ENCODE peak calls at places on chromosomes 4 and X, in ten cellular contexts. One of them, this sample, is unnamed.

GRCh38 chrX:38435130-38435529 is 82.7 kb downstream of the OTC start:
- DNase-seq in type B pancreatic cell: no peak
- DNase-seq in IMR-90: no peak
- DNase-seq in body of pancreas: peak
- DNase-seq in WTC11: no peak
- DNase-seq in dorsolateral prefrontal cortex: no peak
- DNase-seq in cardiac fibroblast: no peak
- DNase-seq in osteocyte: no peak
- DNase-seq in adrenal gland: peak
- DNase-seq in CD8-positive, alpha-beta T cell: no peak
- DNase-seq in this sample: no peak

GRCh38 chr4:58061967-58062366 is 951.8 kb upstream of the IGFBP7 start:
- DNase-seq in type B pancreatic cell: no peak
- DNase-seq in IMR-90: no peak
- DNase-seq in body of pancreas: no peak
- DNase-seq in WTC11: no peak
- DNase-seq in dorsolateral prefrontal cortex: no peak
- DNase-seq in cardiac fibroblast: no peak
- DNase-seq in osteocyte: no peak
- DNase-seq in adrenal gland: no peak
- DNase-seq in CD8-positive, alpha-beta T cell: no peak
- DNase-seq in this sample: peak

GRCh38 chr4:13597141-13597540 is 30.4 kb downstream of the BOD1L1 start:
- DNase-seq in type B pancreatic cell: no peak
- DNase-seq in IMR-90: no peak
- DNase-seq in body of pancreas: no peak
- DNase-seq in WTC11: no peak
- DNase-seq in dorsolateral prefrontal cortex: no peak
- DNase-seq in cardiac fibroblast: no peak
- DNase-seq in osteocyte: no peak
- DNase-seq in adrenal gland: no peak
- DNase-seq in CD8-positive, alpha-beta T cell: no peak
- DNase-seq in this sample: no peak

GRCh38 chr4:154082760-154083530 is 294.1 kb upstream of the SFRP2 start:
- DNase-seq in type B pancreatic cell: no peak
- DNase-seq in IMR-90: no peak
- DNase-seq in body of pancreas: no peak
- DNase-seq in WTC11: peak
- DNase-seq in dorsolateral prefrontal cortex: no peak
- DNase-seq in cardiac fibroblast: peak
- DNase-seq in osteocyte: no peak
- DNase-seq in adrenal gland: no peak
- DNase-seq in CD8-positive, alpha-beta T cell: no peak
- DNase-seq in this sample: peak

GRCh38 chrX:13102636-13103035 is 58.2 kb upstream of the FAM9C start:
- DNase-seq in type B pancreatic cell: no peak
- DNase-seq in IMR-90: peak
- DNase-seq in body of pancreas: no peak
- DNase-seq in WTC11: no peak
- DNase-seq in dorsolateral prefrontal cortex: no peak
- DNase-seq in cardiac fibroblast: no peak
- DNase-seq in osteocyte: no peak
- DNase-seq in adrenal gland: no peak
- DNase-seq in CD8-positive, alpha-beta T cell: no peak
- DNase-seq in this sample: no peak

GRCh38 chr4:87579478-87579877 is 28.9 kb upstream of the DSPP start:
- DNase-seq in type B pancreatic cell: no peak
- DNase-seq in IMR-90: no peak
- DNase-seq in body of pancreas: no peak
- DNase-seq in WTC11: no peak
- DNase-seq in dorsolateral prefrontal cortex: no peak
- DNase-seq in cardiac fibroblast: no peak
- DNase-seq in osteocyte: no peak
- DNase-seq in adrenal gland: no peak
- DNase-seq in CD8-positive, alpha-beta T cell: no peak
- DNase-seq in this sample: no peak

GRCh38 chr4:104393649-104394048 is 101.0 kb downstream of the CXXC4 start:
- DNase-seq in type B pancreatic cell: no peak
- DNase-seq in IMR-90: no peak
- DNase-seq in body of pancreas: no peak
- DNase-seq in WTC11: no peak
- DNase-seq in dorsolateral prefrontal cortex: no peak
- DNase-seq in cardiac fibroblast: no peak
- DNase-seq in osteocyte: no peak
- DNase-seq in adrenal gland: no peak
- DNase-seq in CD8-positive, alpha-beta T cell: no peak
- DNase-seq in this sample: peak

GRCh38 chr4:4781936-4782754 is 77.3 kb upstream of the MSX1 start:
- DNase-seq in type B pancreatic cell: no peak
- DNase-seq in IMR-90: peak
- DNase-seq in body of pancreas: no peak
- DNase-seq in WTC11: no peak
- DNase-seq in dorsolateral prefrontal cortex: no peak
- DNase-seq in cardiac fibroblast: no peak
- DNase-seq in osteocyte: no peak
- DNase-seq in adrenal gland: no peak
- DNase-seq in CD8-positive, alpha-beta T cell: no peak
- DNase-seq in this sample: no peak

GRCh38 chr4:184361443-184361842 is 112.9 kb downstream of the IRF2 start:
- DNase-seq in type B pancreatic cell: no peak
- DNase-seq in IMR-90: peak
- DNase-seq in body of pancreas: no peak
- DNase-seq in WTC11: no peak
- DNase-seq in dorsolateral prefrontal cortex: no peak
- DNase-seq in cardiac fibroblast: peak
- DNase-seq in osteocyte: no peak
- DNase-seq in adrenal gland: no peak
- DNase-seq in CD8-positive, alpha-beta T cell: no peak
- DNase-seq in this sample: no peak

GRCh38 chrX:77114501-77114900 is 332.7 kb upstream of the FGF16 start:
- DNase-seq in type B pancreatic cell: no peak
- DNase-seq in IMR-90: no peak
- DNase-seq in body of pancreas: no peak
- DNase-seq in WTC11: no peak
- DNase-seq in dorsolateral prefrontal cortex: no peak
- DNase-seq in cardiac fibroblast: no peak
- DNase-seq in osteocyte: no peak
- DNase-seq in adrenal gland: no peak
- DNase-seq in CD8-positive, alpha-beta T cell: no peak
- DNase-seq in this sample: no peak
- TF ChIP-seq CTCF in type B pancreatic cell: no peak
- TF ChIP-seq CTCF in IMR-90: no peak
- TF ChIP-seq CTCF in body of pancreas: no peak
- TF ChIP-seq CTCF in WTC11: no peak
- TF ChIP-seq CTCF in dorsolateral prefrontal cortex: no peak
- TF ChIP-seq CTCF in cardiac fibroblast: no peak
- TF ChIP-seq CTCF in osteocyte: no peak
- TF ChIP-seq CTCF in adrenal gland: no peak
- TF ChIP-seq CTCF in CD8-positive, alpha-beta T cell: no peak
- TF ChIP-seq CTCF in this sample: no peak

GRCh38 chr4:7237863-7238262 is 45.5 kb downstream of the SORCS2 start:
- DNase-seq in type B pancreatic cell: no peak
- DNase-seq in IMR-90: peak
- DNase-seq in body of pancreas: no peak
- DNase-seq in WTC11: no peak
- DNase-seq in dorsolateral prefrontal cortex: no peak
- DNase-seq in cardiac fibroblast: no peak
- DNase-seq in osteocyte: no peak
- DNase-seq in adrenal gland: no peak
- DNase-seq in CD8-positive, alpha-beta T cell: no peak
- DNase-seq in this sample: no peak

GRCh38 chr4:7239844-7240243 is 47.5 kb downstream of the SORCS2 start:
- DNase-seq in type B pancreatic cell: no peak
- DNase-seq in IMR-90: no peak
- DNase-seq in body of pancreas: no peak
- DNase-seq in WTC11: no peak
- DNase-seq in dorsolateral prefrontal cortex: no peak
- DNase-seq in cardiac fibroblast: no peak
- DNase-seq in osteocyte: no peak
- DNase-seq in adrenal gland: no peak
- DNase-seq in CD8-positive, alpha-beta T cell: no peak
- DNase-seq in this sample: no peak

GRCh38 chr4:7239101-7239820 is 46.9 kb downstream of the SORCS2 start:
- DNase-seq in type B pancreatic cell: no peak
- DNase-seq in IMR-90: no peak
- DNase-seq in body of pancreas: no peak
- DNase-seq in WTC11: no peak
- DNase-seq in dorsolateral prefrontal cortex: no peak
- DNase-seq in cardiac fibroblast: no peak
- DNase-seq in osteocyte: no peak
- DNase-seq in adrenal gland: no peak
- DNase-seq in CD8-positive, alpha-beta T cell: no peak
- DNase-seq in this sample: no peak

GRCh38 chr4:7236847-7237246 is 44.5 kb downstream of the SORCS2 start:
- DNase-seq in type B pancreatic cell: no peak
- DNase-seq in IMR-90: peak
- DNase-seq in body of pancreas: no peak
- DNase-seq in WTC11: no peak
- DNase-seq in dorsolateral prefrontal cortex: peak
- DNase-seq in cardiac fibroblast: no peak
- DNase-seq in osteocyte: no peak
- DNase-seq in adrenal gland: no peak
- DNase-seq in CD8-positive, alpha-beta T cell: no peak
- DNase-seq in this sample: no peak

DNA sequence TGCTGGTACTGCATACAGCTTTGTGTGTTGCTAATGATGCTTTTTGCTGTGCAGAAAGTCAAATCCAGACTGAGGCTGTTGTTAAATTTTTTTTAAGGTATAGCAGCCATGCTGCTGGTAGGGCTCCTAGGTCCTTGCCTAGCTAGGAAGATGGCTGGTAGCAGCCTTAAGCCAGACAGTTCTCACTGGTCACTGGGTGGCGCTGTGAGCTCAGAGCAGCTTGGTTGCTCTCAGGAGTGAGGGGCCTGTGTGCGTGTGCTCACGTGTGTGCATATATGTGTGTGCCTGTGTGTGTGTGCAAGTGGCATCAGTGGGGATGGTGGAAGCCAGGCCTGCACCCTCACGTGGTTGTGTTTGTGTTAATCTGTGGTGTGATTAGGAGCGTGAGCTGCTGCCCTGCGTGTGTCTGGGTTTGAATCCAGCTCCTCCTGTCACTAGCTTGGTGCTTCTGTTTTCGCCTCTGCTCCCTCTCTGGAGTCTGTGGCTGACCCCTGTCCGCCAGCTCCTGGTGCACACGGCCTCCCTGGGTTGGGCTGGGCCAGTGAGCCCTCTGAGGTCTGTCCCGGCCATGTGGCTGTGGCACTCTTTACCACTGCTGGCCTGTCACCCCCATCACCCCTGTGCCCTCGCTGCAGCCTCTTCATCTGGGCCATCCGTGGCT is 46.1 kb downstream of the SORCS2 start:
- DNase-seq in type B pancreatic cell: no peak
- DNase-seq in IMR-90: no peak
- DNase-seq in body of pancreas: no peak
- DNase-seq in WTC11: peak
- DNase-seq in dorsolateral prefrontal cortex: no peak
- DNase-seq in cardiac fibroblast: no peak
- DNase-seq in osteocyte: no peak
- DNase-seq in adrenal gland: no peak
- DNase-seq in CD8-positive, alpha-beta T cell: no peak
- DNase-seq in this sample: no peak
- TF ChIP-seq CTCF in type B pancreatic cell: peak
- TF ChIP-seq CTCF in IMR-90: peak
- TF ChIP-seq CTCF in body of pancreas: no peak
- TF ChIP-seq CTCF in WTC11: peak
- TF ChIP-seq CTCF in dorsolateral prefrontal cortex: no peak
- TF ChIP-seq CTCF in cardiac fibroblast: no peak
- TF ChIP-seq CTCF in osteocyte: peak
- TF ChIP-seq CTCF in adrenal gland: no peak
- TF ChIP-seq CTCF in CD8-positive, alpha-beta T cell: no peak
- TF ChIP-seq CTCF in this sample: no peak

GRCh38 chrX:109049903-109050302 is 313.5 kb upstream of the IRS4 start:
- DNase-seq in type B pancreatic cell: no peak
- DNase-seq in IMR-90: no peak
- DNase-seq in body of pancreas: no peak
- DNase-seq in WTC11: peak
- DNase-seq in dorsolateral prefrontal cortex: no peak
- DNase-seq in cardiac fibroblast: no peak
- DNase-seq in osteocyte: no peak
- DNase-seq in adrenal gland: no peak
- DNase-seq in CD8-positive, alpha-beta T cell: no peak
- DNase-seq in this sample: peak
- TF ChIP-seq CTCF in type B pancreatic cell: peak
- TF ChIP-seq CTCF in IMR-90: no peak
- TF ChIP-seq CTCF in body of pancreas: no peak
- TF ChIP-seq CTCF in WTC11: no peak
- TF ChIP-seq CTCF in dorsolateral prefrontal cortex: no peak
- TF ChIP-seq CTCF in cardiac fibroblast: peak
- TF ChIP-seq CTCF in osteocyte: peak
- TF ChIP-seq CTCF in adrenal gland: no peak
- TF ChIP-seq CTCF in CD8-positive, alpha-beta T cell: no peak
- TF ChIP-seq CTCF in this sample: peak

GRCh38 chr4:72817012-72817411 is 248.0 kb upstream of the ADAMTS3 start:
- DNase-seq in type B pancreatic cell: no peak
- DNase-seq in IMR-90: no peak
- DNase-seq in body of pancreas: no peak
- DNase-seq in WTC11: no peak
- DNase-seq in dorsolateral prefrontal cortex: no peak
- DNase-seq in cardiac fibroblast: peak
- DNase-seq in osteocyte: no peak
- DNase-seq in adrenal gland: no peak
- DNase-seq in CD8-positive, alpha-beta T cell: no peak
- DNase-seq in this sample: peak

GRCh38 chr4:72820107-72820506 is 249.4 kb downstream of the COX18 start:
- DNase-seq in type B pancreatic cell: no peak
- DNase-seq in IMR-90: no peak
- DNase-seq in body of pancreas: no peak
- DNase-seq in WTC11: no peak
- DNase-seq in dorsolateral prefrontal cortex: no peak
- DNase-seq in cardiac fibroblast: no peak
- DNase-seq in osteocyte: no peak
- DNase-seq in adrenal gland: no peak
- DNase-seq in CD8-positive, alpha-beta T cell: no peak
- DNase-seq in this sample: no peak
- TF ChIP-seq CTCF in type B pancreatic cell: no peak
- TF ChIP-seq CTCF in IMR-90: no peak
- TF ChIP-seq CTCF in body of pancreas: no peak
- TF ChIP-seq CTCF in WTC11: no peak
- TF ChIP-seq CTCF in dorsolateral prefrontal cortex: no peak
- TF ChIP-seq CTCF in cardiac fibroblast: no peak
- TF ChIP-seq CTCF in osteocyte: no peak
- TF ChIP-seq CTCF in adrenal gland: no peak
- TF ChIP-seq CTCF in CD8-positive, alpha-beta T cell: no peak
- TF ChIP-seq CTCF in this sample: no peak

GRCh38 chrX:80285131-80285773 is 135.0 kb upstream of the TENT5D start:
- DNase-seq in type B pancreatic cell: no peak
- DNase-seq in IMR-90: peak
- DNase-seq in body of pancreas: peak
- DNase-seq in WTC11: peak
- DNase-seq in dorsolateral prefrontal cortex: no peak
- DNase-seq in cardiac fibroblast: peak
- DNase-seq in osteocyte: no peak
- DNase-seq in adrenal gland: peak
- DNase-seq in CD8-positive, alpha-beta T cell: no peak
- DNase-seq in this sample: peak
- TF ChIP-seq CTCF in type B pancreatic cell: peak
- TF ChIP-seq CTCF in IMR-90: peak
- TF ChIP-seq CTCF in body of pancreas: no peak
- TF ChIP-seq CTCF in WTC11: no peak
- TF ChIP-seq CTCF in dorsolateral prefrontal cortex: peak
- TF ChIP-seq CTCF in cardiac fibroblast: peak
- TF ChIP-seq CTCF in osteocyte: peak
- TF ChIP-seq CTCF in adrenal gland: peak
- TF ChIP-seq CTCF in CD8-positive, alpha-beta T cell: no peak
- TF ChIP-seq CTCF in this sample: peak